ENCODE peak calls at places on chromosomes 2 and 18, in seven cellular contexts. A is right atrium auricular region, U is mammary epithelial cell, P is tibial artery, Z is heart right ventricle, E is Panc1, S is testis. D is an unnamed sample.
A peak's percentile ranks its signal among the peaks of the same experiment; 100 is the strongest.

GRCh38 chr2:99565227-99565626 is 75.4 kb upstream of the REV1 start:
- DNase-seq in A (no peak), U (no peak), P (no peak), Z (no peak), E (no peak), S (no peak), D (no peak)

GRCh38 chr18:79982736-79983135 is 5.6 kb downstream of the TXNL4A start:
- DNase-seq in A (no peak), U (no peak), P (no peak), Z (no peak), E (no peak), S (no peak), D (peak; percentile 43)

GRCh38 chr2:178409261-178409660 is 41.7 kb downstream of the PRKRA start:
- DNase-seq in A (no peak), U (no peak), P (no peak), Z (no peak), E (no peak), S (no peak), D (no peak)

GRCh38 chr2:111160758-111161157 is 40.0 kb downstream of the BCL2L11 start:
- DNase-seq in A (no peak), U (peak; percentile 82), P (no peak), Z (no peak), E (no peak), S (no peak), D (no peak)

GRCh38 chr2:58812766-58813344 is 571.7 kb upstream of the FANCL start:
- DNase-seq in A (no peak), U (no peak), P (no peak), Z (no peak), E (no peak), S (no peak), D (no peak)

GRCh38 chr2:33583194-33583938 is 15.7 kb downstream of the FAM98A start:
- DNase-seq in A (no peak), U (peak; percentile 7), P (no peak), Z (no peak), E (no peak), S (peak; percentile 58), D (peak; percentile 24)

GRCh38 chr2:152790883-152791282 is 72.5 kb downstream of the ARL6IP6 start:
- DNase-seq in A (no peak), U (no peak), P (no peak), Z (no peak), E (no peak), S (peak; percentile 38), D (no peak)

GRCh38 chr2:165718811-165719210 is 75.2 kb downstream of the GALNT3 start:
- DNase-seq in A (no peak), U (no peak), P (no peak), Z (no peak), E (no peak), S (no peak), D (no peak)

GRCh38 chr18:58017267-58017666 is 26.8 kb upstream of the NEDD4L start:
- DNase-seq in A (no peak), U (no peak), P (no peak), Z (no peak), E (no peak), S (no peak), D (no peak)

GRCh38 chr2:223104336-223104735 is 52.3 kb downstream of the KCNE4 start:
- DNase-seq in A (no peak), U (no peak), P (no peak), Z (no peak), E (no peak), S (no peak), D (no peak)

GRCh38 chr2:240374085-240374907 is 61.2 kb upstream of the GPC1 start:
- DNase-seq in A (peak; percentile 84), U (no peak), P (peak; percentile 89), Z (peak; percentile 70), E (no peak), S (peak; percentile 93), D (no peak)

GRCh38 chr2:129748250-129748649 is 231.2 kb upstream of the RAB6C start:
- DNase-seq in A (no peak), U (no peak), P (no peak), Z (no peak), E (no peak), S (no peak), D (peak; percentile 13)

DNA sequence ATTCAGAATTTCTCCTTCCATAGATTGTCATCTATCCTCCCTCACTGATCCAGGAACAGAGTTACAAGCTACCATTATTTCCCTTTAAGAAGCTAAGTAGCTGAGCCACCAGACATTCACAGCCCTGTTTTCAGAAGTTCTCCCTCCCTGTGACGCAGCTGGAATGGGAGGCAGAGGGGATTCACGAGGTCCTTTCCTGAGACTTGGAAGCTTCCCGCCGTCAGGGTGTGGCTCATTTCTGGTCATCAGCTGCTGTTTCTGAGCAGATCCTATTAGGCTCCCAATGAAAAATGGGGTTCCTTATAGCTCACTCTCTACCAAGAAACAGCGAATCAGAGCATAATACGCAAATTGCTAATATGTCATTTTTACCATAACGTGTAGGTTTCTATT is 559.4 kb upstream of the ID2 start:
- DNase-seq in A (no peak), U (no peak), P (no peak), Z (no peak), E (no peak), S (peak; percentile 33), D (no peak)
- H3K27me3 ChIP-seq in A (no peaks in the 10 kb centered on the region), U (no peaks in the 10 kb centered on the region), P (no peaks in the 10 kb centered on the region), Z (no peaks in the 10 kb centered on the region), E (no peaks in the 10 kb centered on the region), S (no peaks in the 10 kb centered on the region), D (no peaks in the 10 kb centered on the region)

DNA sequence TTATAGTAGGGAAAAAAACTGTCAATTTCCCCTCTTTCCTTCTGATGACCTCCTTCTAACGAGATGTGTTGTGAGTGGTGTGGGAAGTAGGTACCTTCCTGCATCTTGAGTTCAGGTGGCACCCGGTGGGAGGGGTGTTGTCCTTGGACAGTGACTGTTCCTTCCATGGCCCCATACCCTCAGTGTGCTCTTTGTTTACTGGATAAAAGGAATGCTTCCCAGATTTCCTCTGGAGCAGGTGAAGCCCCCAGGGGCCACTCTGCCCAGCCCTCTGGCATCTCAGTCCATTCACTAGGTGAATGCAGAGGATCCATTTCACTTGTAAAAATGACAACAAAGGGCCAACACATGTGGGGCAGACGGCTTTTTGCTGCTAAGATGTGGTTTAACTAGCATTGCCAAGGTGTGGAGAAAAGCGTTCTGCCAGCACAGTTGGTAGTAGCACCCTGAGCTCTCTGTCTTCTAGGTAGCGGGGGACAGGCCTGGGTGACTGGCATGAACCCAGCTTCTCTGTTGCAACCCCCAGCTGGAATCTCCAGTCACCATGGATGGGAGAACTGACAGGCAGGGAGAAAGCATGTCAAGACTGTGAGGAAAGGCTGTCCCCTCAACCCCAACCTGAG is 6.9 kb downstream of the GDF7 start:
- DNase-seq in A (no peak), U (no peak), P (no peak), Z (no peak), E (no peak), S (no peak), D (no peak)
- H3K27me3 ChIP-seq in A (peaks cover 28% of the 10 kb centered on the region), U (peaks cover 29% of the 10 kb centered on the region), P (no peaks in the 10 kb centered on the region), Z (peaks cover 17% of the 10 kb centered on the region), E (no peaks in the 10 kb centered on the region), S (peaks cover 8% of the 10 kb centered on the region), D (no peaks in the 10 kb centered on the region)

DNA sequence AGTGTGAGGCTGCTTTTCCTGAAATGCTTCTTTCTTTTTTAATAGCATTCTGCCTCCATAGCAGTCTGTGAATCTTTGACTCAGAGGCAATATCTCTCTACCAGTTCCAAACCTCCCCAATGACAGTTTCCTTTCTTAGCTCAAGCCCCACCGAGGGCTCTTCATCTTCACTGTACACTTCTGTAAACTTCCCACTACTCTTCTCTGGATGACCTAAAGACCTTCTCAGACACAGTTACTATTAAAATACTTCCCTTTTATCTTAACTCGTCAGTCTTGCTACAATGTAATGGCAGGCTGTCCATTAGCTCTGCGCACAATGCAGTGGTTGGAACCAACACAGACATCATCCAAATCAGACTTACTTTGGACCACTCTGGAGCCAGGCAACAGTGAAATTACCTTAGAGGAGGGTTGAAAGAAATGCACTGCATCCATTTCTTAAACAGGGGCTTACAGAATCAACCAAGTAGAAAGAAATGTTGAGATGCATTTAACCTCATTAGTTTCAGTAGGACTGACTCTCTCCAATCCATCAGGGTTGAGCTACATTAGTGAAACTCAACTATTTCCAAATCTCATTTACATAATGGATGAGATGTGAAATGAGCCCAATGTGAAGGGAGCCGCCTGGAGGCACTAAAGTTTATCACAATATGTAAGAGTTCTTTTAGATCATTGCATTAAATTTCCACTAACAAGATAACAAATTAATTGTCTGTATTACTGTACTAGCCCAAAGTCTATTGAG is 343.8 kb downstream of the SETBP1 start:
- DNase-seq in A (no peak), U (no peak), P (no peak), Z (no peak), E (no peak), S (no peak), D (no peak)
- H3K27me3 ChIP-seq in A (no peaks in the 10 kb centered on the region), U (no peaks in the 10 kb centered on the region), P (no peaks in the 10 kb centered on the region), Z (no peaks in the 10 kb centered on the region), E (no peaks in the 10 kb centered on the region), S (no peaks in the 10 kb centered on the region), D (no peaks in the 10 kb centered on the region)

GRCh38 chr2:17540813-17541513 is 467 bp downstream of the VSNL1 start:
- DNase-seq in A (no peak), U (no peak), P (no peak), Z (no peak), E (no peak), S (no peak), D (no peak)
- H3K27me3 ChIP-seq in A (no peaks in the 10 kb centered on the region), U (no peaks in the 10 kb centered on the region), P (no peaks in the 10 kb centered on the region), Z (no peaks in the 10 kb centered on the region), E (peaks cover 36% of the 10 kb centered on the region), S (no peaks in the 10 kb centered on the region), D (no peaks in the 10 kb centered on the region)

GRCh38 chr18:61766266-61766884 is 126.4 kb downstream of the RNF152 start:
- DNase-seq in A (no peak), U (peak; percentile 13), P (no peak), Z (no peak), E (no peak), S (no peak), D (no peak)
- H3K27me3 ChIP-seq in A (no peaks in the 10 kb centered on the region), U (no peaks in the 10 kb centered on the region), P (no peaks in the 10 kb centered on the region), Z (no peaks in the 10 kb centered on the region), E (no peaks in the 10 kb centered on the region), S (no peaks in the 10 kb centered on the region), D (no peaks in the 10 kb centered on the region)

DNA sequence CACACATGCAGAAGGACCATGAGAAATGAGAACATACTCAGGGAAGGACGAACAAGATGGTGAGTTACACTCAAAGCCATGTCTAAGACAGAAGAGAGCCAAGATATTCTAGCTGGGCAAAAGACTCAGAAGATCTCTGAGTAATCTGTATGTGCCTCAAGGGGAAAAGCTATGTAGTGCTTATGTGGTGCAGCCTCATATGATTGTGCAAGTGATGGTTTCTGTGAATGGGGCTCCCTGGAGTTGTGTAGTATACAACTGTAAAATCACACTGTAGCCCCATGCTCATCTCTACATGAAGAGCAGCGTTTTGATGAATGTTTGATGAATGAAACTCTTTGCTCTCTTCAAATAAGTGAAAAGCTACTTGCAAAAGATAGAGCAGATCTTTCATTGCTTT is 57.5 kb downstream of the OSR1 start:
- DNase-seq in A (no peak), U (peak; percentile 8), P (no peak), Z (no peak), E (no peak), S (no peak), D (no peak)
- H3K27me3 ChIP-seq in A (no peaks in the 10 kb centered on the region), U (no peaks in the 10 kb centered on the region), P (no peaks in the 10 kb centered on the region), Z (no peaks in the 10 kb centered on the region), E (no peaks in the 10 kb centered on the region), S (no peaks in the 10 kb centered on the region), D (no peaks in the 10 kb centered on the region)

D was measured in DND-41.